ENCODE peak calls at places on chromosomes 7 and 10, in ten cellular contexts. N, L, W, R, J, D, Q, T, U and I are unnamed samples.

GRCh38 chr10:86970152-86970886 is 2.0 kb downstream of the ADIRF start:
- DNase-seq in N (peak; percentile 88), L (no peak), W (peak; percentile 98), R (peak; percentile 67), J (peak; percentile 89), D (peak; percentile 85), Q (peak; percentile 89), T (no peak), U (no peak), I (no peak)

GRCh38 chr7:78450754-78451153 is 652.2 kb downstream of the PHTF2 start:
- DNase-seq in N (no peak), L (no peak), W (no peak), R (no peak), J (no peak), D (no peak), Q (no peak), T (no peak), U (no peak), I (no peak)

GRCh38 chr7:106099539-106099938 is 12.6 kb downstream of the SYPL1 start:
- DNase-seq in N (no peak), L (no peak), W (no peak), R (no peak), J (no peak), D (no peak), Q (no peak), T (no peak), U (no peak), I (no peak)

GRCh38 chr10:5500162-5500670 is 846 bp upstream of the CALML5 start:
- DNase-seq in N (no peak), L (no peak), W (peak; percentile 20), R (no peak), J (no peak), D (no peak), Q (no peak), T (no peak), U (no peak), I (no peak)

GRCh38 chr7:24891173-24891787 is 88.7 kb downstream of the OSBPL3 start:
- DNase-seq in N (no peak), L (no peak), W (no peak), R (no peak), J (no peak), D (no peak), Q (no peak), T (no peak), U (no peak), I (no peak)

GRCh38 chr10:61475449-61475873 is 22.3 kb upstream of the TMEM26 start:
- DNase-seq in N (no peak), L (no peak), W (no peak), R (peak; percentile 61), J (no peak), D (no peak), Q (no peak), T (no peak), U (no peak), I (no peak)

GRCh38 chr7:232571-233455 is 40.4 kb downstream of the FAM20C start:
- DNase-seq in N (no peak), L (no peak), W (peak; percentile 90), R (peak; percentile 66), J (no peak), D (no peak), Q (no peak), T (no peak), U (no peak), I (no peak)

GRCh38 chr10:121553455-121553854 is 44.8 kb downstream of the FGFR2 start:
- DNase-seq in N (no peak), L (no peak), W (no peak), R (no peak), J (no peak), D (no peak), Q (no peak), T (no peak), U (no peak), I (no peak)

GRCh38 chr10:97880109-97880508 is 30.5 kb downstream of the GOLGA7B start:
- DNase-seq in N (no peak), L (no peak), W (no peak), R (no peak), J (no peak), D (no peak), Q (no peak), T (no peak), U (no peak), I (no peak)

GRCh38 chr7:387132-388022 is 97.4 kb downstream of the FOXL3 start:
- DNase-seq in N (peak; percentile 5), L (no peak), W (peak; percentile 34), R (no peak), J (no peak), D (no peak), Q (no peak), T (peak; percentile 26), U (no peak), I (no peak)

GRCh38 chr10:34222359-34222758 is 592.7 kb downstream of the PARD3 start:
- DNase-seq in N (no peak), L (no peak), W (no peak), R (no peak), J (no peak), D (no peak), Q (no peak), T (no peak), U (no peak), I (no peak)
- TF ChIP-seq CTCF in N (no peak), L (peak; percentile 25), W (no peak), R (no peak), J (no peak), D (no peak), Q (no peak), T (no peak), U (no peak), I (no peak)

GRCh38 chr7:27161214-27161720 is 4.1 kb downstream of the HOXA9 start:
- DNase-seq in N (peak; percentile 48), L (no peak), W (peak; percentile 74), R (peak; percentile 46), J (no peak), D (no peak), Q (no peak), T (no peak), U (no peak), I (no peak)
- TF ChIP-seq CTCF in N (no peak), L (no peak), W (no peak), R (no peak), J (no peak), D (no peak), Q (peak; percentile 24), T (peak; percentile 15), U (peak; percentile 10), I (no peak)

GRCh38 chr7:140342732-140343514 is 55.4 kb downstream of the SLC37A3 start:
- DNase-seq in N (peak; percentile 24), L (peak; percentile 60), W (no peak), R (peak; percentile 23), J (no peak), D (no peak), Q (no peak), T (no peak), U (no peak), I (no peak)
- TF ChIP-seq CTCF in N (peak; percentile 61), L (peak; percentile 89), W (peak; percentile 33), R (peak; percentile 38), J (peak; percentile 18), D (peak; percentile 44), Q (peak; percentile 64), T (peak; percentile 29), U (no peak), I (no peak)

GRCh38 chr7:27187702-27188665 is 3.0 kb upstream of the HOXA11 start:
- DNase-seq in N (no peak), L (no peak), W (peak; percentile 62), R (no peak), J (no peak), D (no peak), Q (no peak), T (no peak), U (no peak), I (peak; percentile 6)

GRCh38 chr7:27187158-27187701 is 2.2 kb upstream of the HOXA11 start:
- DNase-seq in N (no peak), L (no peak), W (peak; percentile 11), R (no peak), J (no peak), D (no peak), Q (no peak), T (no peak), U (no peak), I (no peak)

GRCh38 chr7:27190284-27190748 is 5.3 kb upstream of the HOXA11 start:
- DNase-seq in N (no peak), L (no peak), W (peak; percentile 39), R (no peak), J (no peak), D (no peak), Q (no peak), T (no peak), U (no peak), I (no peak)

GRCh38 chr7:27189560-27190283 is 4.7 kb upstream of the HOXA11 start:
- DNase-seq in N (no peak), L (no peak), W (peak; percentile 44), R (no peak), J (no peak), D (no peak), Q (no peak), T (no peak), U (no peak), I (no peak)

DNA sequence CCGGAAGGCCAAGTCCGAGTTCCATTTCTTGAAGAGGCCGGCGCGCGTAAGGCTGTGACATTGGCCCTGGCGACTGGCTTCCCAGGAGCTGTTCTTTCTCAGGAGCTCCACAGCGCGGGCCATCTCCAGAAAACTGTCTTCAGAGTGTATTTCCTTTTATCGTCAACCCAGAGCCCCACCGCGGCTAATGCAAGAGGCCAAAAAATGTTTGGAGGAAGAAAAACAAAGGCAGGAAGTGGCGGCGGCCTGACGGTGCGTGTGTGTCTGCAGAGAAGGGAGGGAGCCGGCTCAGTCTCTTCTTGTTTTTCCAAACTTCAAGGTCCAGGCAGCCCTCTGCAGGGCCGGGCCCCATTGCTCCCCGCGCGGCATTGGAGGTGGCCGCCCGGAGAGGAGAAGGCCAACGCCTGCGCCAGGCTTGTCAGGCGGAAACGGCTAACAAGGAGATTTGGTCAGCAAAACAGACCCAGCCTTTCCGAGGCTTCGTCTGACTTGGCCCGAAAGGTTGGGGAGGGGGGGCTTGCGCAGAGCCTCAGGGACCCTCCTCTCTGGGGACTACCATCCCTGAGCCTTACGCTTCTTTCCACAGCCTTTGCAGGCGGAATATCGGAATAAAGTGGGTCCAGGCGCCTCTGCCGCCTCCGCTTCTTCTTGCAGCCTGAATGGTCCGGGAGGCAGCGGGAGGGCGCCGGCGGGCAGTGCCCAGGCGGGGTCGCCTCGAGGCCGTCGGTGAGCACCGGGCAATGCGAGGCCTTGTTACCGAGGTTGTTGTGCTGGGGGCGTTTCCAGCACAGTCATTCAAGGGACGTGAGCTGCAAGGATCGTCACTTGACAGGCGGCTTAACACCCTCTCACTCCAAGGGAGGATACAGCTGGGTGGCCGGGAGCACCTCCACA is 3.9 kb upstream of the HOXA11 start:
- DNase-seq in N (no peak), L (no peak), W (peak; percentile 66), R (no peak), J (no peak), D (no peak), Q (no peak), T (no peak), U (peak; percentile 47), I (peak; percentile 24)
- TF ChIP-seq CTCF in N (no peak), L (no peak), W (no peak), R (no peak), J (no peak), D (no peak), Q (no peak), T (no peak), U (no peak), I (no peak)